ENCODE peak calls at places on chromosome 5, in five cellular contexts. T is fibroblast of the aortic adventitia, P is cardiac fibroblast, N is uterus, D is A673. C is an unnamed sample.

GRCh38 chr5:97231025-97231636 is 48.1 kb upstream of the RIOK2 start:
- DNase-seq in T (peak; percentile 89), P (peak; percentile 88), N (peak; percentile 30), D (peak; percentile 79), C (peak; percentile 44)

GRCh38 chr5:150582281-150582791 is 58.1 kb upstream of the SYNPO start:
- DNase-seq in T (no peak), P (peak; percentile 80), N (peak; percentile 39), D (no peak), C (no peak)

GRCh38 chr5:127994087-127994660 is 89.4 kb upstream of the SLC12A2 start:
- DNase-seq in T (no peak), P (no peak), N (no peak), D (no peak), C (no peak)

GRCh38 chr5:109823597-109823996 is 133.9 kb downstream of the MAN2A1 start:
- DNase-seq in T (peak; percentile 14), P (peak; percentile 24), N (no peak), D (no peak), C (no peak)

GRCh38 chr5:50968296-50969206 is 302.1 kb downstream of the PARP8 start:
- DNase-seq in T (no peak), P (no peak), N (no peak), D (peak; percentile 15), C (no peak)

GRCh38 chr5:135135530-135136201 is 101.6 kb upstream of the PITX1 start:
- DNase-seq in T (peak; percentile 96), P (peak; percentile 77), N (no peak), D (no peak), C (no peak)

GRCh38 chr5:73938280-73938937 is 312.4 kb downstream of the ARHGEF28 start:
- DNase-seq in T (peak; percentile 98), P (peak; percentile 91), N (no peak), D (no peak), C (peak; percentile 90)

GRCh38 chr5:72065751-72066255 is 41.5 kb upstream of the MAP1B start:
- DNase-seq in T (peak; percentile 39), P (peak; percentile 32), N (no peak), D (no peak), C (no peak)

GRCh38 chr5:8756498-8757084 is 789.3 kb downstream of the SEMA5A start:
- DNase-seq in T (peak; percentile 70), P (peak; percentile 72), N (no peak), D (no peak), C (no peak)

GRCh38 chr5:177447066-177447610 is 524 bp downstream of the PRR7 start:
- DNase-seq in T (no peak), P (peak; percentile 50), N (no peak), D (peak; percentile 52), C (no peak)

GRCh38 chr5:151571270-151572173 is 19.6 kb downstream of the FAT2 start:
- DNase-seq in T (no peak), P (no peak), N (no peak), D (no peak), C (no peak)

GRCh38 chr5:75059887-75060286 is 7.5 kb upstream of the GCNT4 start:
- DNase-seq in T (no peak), P (no peak), N (no peak), D (no peak), C (no peak)

GRCh38 chr5:64838376-64838775 is 69.6 kb downstream of the CWC27 start:
- DNase-seq in T (no peak), P (peak; percentile 12), N (no peak), D (no peak), C (no peak)

GRCh38 chr5:80124519-80124918 is 89.4 kb downstream of the THBS4 start:
- DNase-seq in T (no peak), P (no peak), N (no peak), D (no peak), C (no peak)

GRCh38 chr5:81397169-81397568 is 3.2 kb upstream of the ACOT12 start:
- DNase-seq in T (peak; percentile 57), P (peak; percentile 74), N (no peak), D (peak; percentile 79), C (no peak)

GRCh38 chr5:135264451-135265445 is 134.3 kb downstream of the MACROH2A1 start:
- DNase-seq in T (no peak), P (no peak), N (no peak), D (no peak), C (no peak)

GRCh38 chr5:134077926-134078580 is 36.4 kb upstream of the TCF7 start:
- DNase-seq in T (no peak), P (no peak), N (no peak), D (no peak), C (no peak)

GRCh38 chr5:150114102-150114641 is 27.8 kb upstream of the CSF1R start:
- DNase-seq in T (no peak), P (no peak), N (no peak), D (no peak), C (no peak)

GRCh38 chr5:137649228-137649890 is 86.5 kb downstream of the KLHL3 start:
- DNase-seq in T (peak; percentile 27), P (peak; percentile 81), N (no peak), D (peak; percentile 12), C (peak; percentile 33)

GRCh38 chr5:169286572-169287325 is 14.2 kb downstream of the SLIT3 start:
- DNase-seq in T (peak; percentile 54), P (peak; percentile 87), N (peak; percentile 63), D (no peak), C (no peak)

GRCh38 chr5:142323480-142324376 is 1.1 kb downstream of the SPRY4 start:
- DNase-seq in T (peak; percentile 56), P (peak; percentile 75), N (no peak), D (no peak), C (no peak)

GRCh38 chr5:127872494-127872893 is 169.3 kb downstream of the CCDC192 start:
- DNase-seq in T (peak; percentile 69), P (peak; percentile 51), N (peak; percentile 40), D (no peak), C (no peak)

GRCh38 chr5:65059681-65060598 is 291.2 kb downstream of the CWC27 start:
- DNase-seq in T (peak; percentile 57), P (peak; percentile 25), N (no peak), D (no peak), C (peak; percentile 34)

GRCh38 chr5:172443441-172444109 is 10.8 kb downstream of the SH3PXD2B start:
- DNase-seq in T (peak; percentile 99), P (peak; percentile 98), N (peak; percentile 95), D (peak; percentile 47), C (peak; percentile 74)

GRCh38 chr5:151906246-151906645 is 18.4 kb downstream of the GLRA1 start:
- DNase-seq in T (no peak), P (no peak), N (no peak), D (peak; percentile 69), C (no peak)

GRCh38 chr5:135868681-135869080 is 27.0 kb downstream of the IL9 start:
- DNase-seq in T (no peak), P (no peak), N (no peak), D (no peak), C (no peak)

GRCh38 chr5:134422791-134423365 is 11.2 kb upstream of the CDKN2AIPNL start:
- DNase-seq in T (no peak), P (no peak), N (no peak), D (no peak), C (no peak)

GRCh38 chr5:76513486-76513885 is 109.7 kb downstream of the F2RL2 start:
- DNase-seq in T (peak; percentile 3), P (no peak), N (no peak), D (no peak), C (no peak)

DNA sequence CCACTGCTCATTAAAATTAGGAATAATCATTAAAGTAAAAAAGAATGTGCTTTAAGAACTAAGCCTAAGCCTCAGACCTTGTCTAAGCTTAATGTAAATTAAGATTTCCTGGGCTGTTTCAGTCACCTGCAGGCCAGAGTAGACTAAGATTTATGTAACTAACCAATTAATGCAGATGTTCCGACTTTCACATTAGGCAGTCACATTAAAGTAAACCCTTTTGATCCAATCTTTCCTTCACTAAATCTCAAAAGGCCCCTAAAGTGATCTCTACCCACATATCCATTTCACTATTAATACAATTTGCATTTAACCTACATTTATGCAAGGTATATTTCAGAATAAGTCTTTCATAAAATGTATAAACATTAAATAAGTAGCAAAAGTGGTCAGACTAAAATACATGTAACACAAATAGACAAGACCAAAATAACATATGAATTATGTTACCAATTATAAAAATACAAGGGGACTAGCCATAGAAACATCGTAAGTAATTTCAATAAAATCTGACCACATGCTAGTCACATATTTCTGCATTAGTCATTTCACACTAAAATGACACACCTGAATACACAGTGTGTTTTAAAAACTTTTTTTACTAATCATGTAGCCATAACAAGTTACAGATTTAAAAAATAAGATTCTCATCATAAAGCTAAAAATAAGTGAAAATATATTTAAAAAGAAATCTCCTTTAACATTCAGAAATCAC is 7.7 kb downstream of the NR3C1 start:
- DNase-seq in T (peak; percentile 25), P (no peak), N (no peak), D (no peak), C (no peak)
- H3K4me3 ChIP-seq in T (peak overlapping the region; percentile 69), P (no peak overlapping the region), N (no peak overlapping the region), D (no peak overlapping the region), C (no peak overlapping the region)

GRCh38 chr5:56123531-56124243 is 109.4 kb downstream of the ANKRD55 start:
- DNase-seq in T (peak; percentile 99), P (peak; percentile 99), N (peak; percentile 47), D (peak; percentile 70), C (peak; percentile 95)
- TF ChIP-seq CTCF in T (no peak), P (no peak), N (no peak), D (no peak), C (no peak)

GRCh38 chr5:2659071-2659470 is 92.4 kb downstream of the IRX2 start:
- DNase-seq in T (no peak), P (no peak), N (no peak), D (no peak), C (no peak)
- H3K4me3 ChIP-seq in T (no peak overlapping the region), P (no peak overlapping the region), N (no peak overlapping the region), D (no peak overlapping the region), C (no peak overlapping the region)

GRCh38 chr5:78293856-78294249 is 645 bp downstream of the AP3B1 start:
- DNase-seq in T (peak; percentile 16), P (no peak), N (no peak), D (peak; percentile 9), C (no peak)

GRCh38 chr5:78300464-78301045 is 6.1 kb upstream of the AP3B1 start:
- DNase-seq in T (peak; percentile 53), P (peak; percentile 56), N (no peak), D (no peak), C (no peak)

GRCh38 chr5:78291687-78292086 is 2.8 kb downstream of the AP3B1 start:
- DNase-seq in T (no peak), P (peak; percentile 20), N (no peak), D (no peak), C (no peak)

GRCh38 chr5:78294250-78295034 is at the start of gene AP3B1:
- DNase-seq in T (peak; percentile 99), P (peak; percentile 99), N (peak; percentile 98), D (peak; percentile 99), C (peak; percentile 86)

DNA sequence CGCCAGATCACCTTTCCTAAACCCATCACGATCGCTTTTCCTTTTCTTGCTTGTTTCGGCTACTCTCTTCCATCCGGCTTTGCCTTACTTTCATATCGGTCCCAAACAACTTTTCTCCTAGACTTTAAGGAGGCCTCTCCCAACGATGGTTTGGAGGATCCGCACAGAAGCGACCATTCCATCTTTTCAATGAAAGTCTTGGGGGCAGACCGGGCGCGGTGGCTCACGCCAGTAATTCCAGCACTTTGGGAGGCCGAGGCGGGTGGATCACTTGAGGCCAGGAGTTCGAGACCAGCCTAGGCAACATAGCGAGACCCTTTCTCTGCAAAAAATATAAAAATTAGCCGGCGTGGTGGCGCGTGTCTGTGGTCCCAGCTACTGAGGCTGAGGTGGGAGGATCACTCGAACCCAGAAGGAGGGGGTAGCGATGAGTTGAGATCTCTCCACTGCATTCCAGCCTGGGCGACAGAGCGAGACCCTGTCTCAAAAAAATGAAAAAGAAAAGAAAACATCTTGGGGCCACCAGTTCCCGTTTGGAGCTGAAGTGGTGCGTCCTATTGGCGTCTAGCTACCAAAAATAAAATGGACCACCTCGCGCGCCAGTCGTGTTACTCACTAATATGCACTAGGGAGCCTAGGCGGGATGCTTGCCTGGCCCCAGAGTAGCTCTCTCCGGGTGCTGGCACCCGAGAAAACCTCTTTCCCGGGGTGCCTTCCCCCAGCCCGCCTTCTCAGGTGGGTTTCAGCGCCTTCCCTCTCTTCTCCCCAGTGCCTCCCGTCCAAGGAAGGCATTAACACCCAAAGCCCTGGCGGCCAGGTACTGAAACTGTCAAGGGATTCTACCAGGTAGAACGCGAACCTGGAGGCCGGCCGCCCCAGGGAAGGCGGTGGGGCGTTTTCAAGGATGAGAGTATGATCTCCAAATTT is 800 bp upstream of the AP3B1 start:
- DNase-seq in T (peak; percentile 16), P (no peak), N (peak; percentile 38), D (peak; percentile 10), C (no peak)
- TF ChIP-seq CTCF in T (peak; percentile 29), P (peak; percentile 37), N (peak; percentile 25), D (no peak), C (peak; percentile 13)